ENCODE peak calls at places on chromosomes 6 and 20, in six cellular contexts. V is body of pancreas, B is right lobe of liver, I is IMR-90, U is K562, Q is suprapubic skin. O is an unnamed sample.

GRCh38 chr6:122726649-122727048 is 52.9 kb upstream of the FABP7 start:
- DNase-seq in V (peak), B (no peak), I (peak), U (peak), Q (no peak), O (no peak)

GRCh38 chr6:1027109-1027794 is 284.6 kb upstream of the FOXQ1 start:
- DNase-seq in V (no peak), B (no peak), I (peak), U (no peak), Q (no peak), O (no peak)

GRCh38 chr6:64254558-64254957 is 619.0 kb downstream of the PHF3 start:
- DNase-seq in V (no peak), B (no peak), I (no peak), U (no peak), Q (no peak), O (no peak)

GRCh38 chr6:36964908-36965307 is 10.4 kb downstream of the PI16 start:
- DNase-seq in V (no peak), B (no peak), I (no peak), U (no peak), Q (no peak), O (no peak)

GRCh38 chr20:8385247-8385646 is 253.2 kb downstream of the PLCB1 start:
- DNase-seq in V (peak), B (no peak), I (peak), U (no peak), Q (no peak), O (no peak)

GRCh38 chr6:135667694-135668455 is 170.3 kb upstream of the AHI1 start:
- DNase-seq in V (no peak), B (no peak), I (peak), U (no peak), Q (no peak), O (peak)

GRCh38 chr6:43766964-43767461 is 3.0 kb upstream of the VEGFA start:
- DNase-seq in V (no peak), B (no peak), I (no peak), U (no peak), Q (no peak), O (no peak)

GRCh38 chr6:119110601-119111548 is 32.4 kb upstream of the FAM184A start:
- DNase-seq in V (peak), B (peak), I (peak), U (peak), Q (no peak), O (no peak)

GRCh38 chr20:62710886-62711702 is 2.5 kb downstream of the NTSR1 start:
- DNase-seq in V (no peak), B (no peak), I (peak), U (peak), Q (no peak), O (no peak)

GRCh38 chr6:125253881-125254280 is 47.9 kb downstream of the HDDC2 start:
- DNase-seq in V (no peak), B (no peak), I (no peak), U (no peak), Q (no peak), O (no peak)

GRCh38 chr6:29769336-29769735 is 46.1 kb downstream of the HLA-F start:
- DNase-seq in V (no peak), B (no peak), I (no peak), U (no peak), Q (no peak), O (no peak)

GRCh38 chr20:48846516-48847492 is 19.0 kb upstream of the PREX1 start:
- DNase-seq in V (no peak), B (no peak), I (no peak), U (peak), Q (no peak), O (no peak)

GRCh38 chr6:107956586-107957164 is 1.3 kb downstream of the SEC63 start:
- DNase-seq in V (no peak), B (no peak), I (peak), U (peak), Q (no peak), O (no peak)

GRCh38 chr20:23161968-23162696 is 76.0 kb upstream of the CD93 start:
- DNase-seq in V (peak), B (peak), I (no peak), U (no peak), Q (peak), O (no peak)

GRCh38 chr6:11766056-11766455 is 12.5 kb downstream of the ADTRP start:
- DNase-seq in V (peak), B (no peak), I (peak), U (peak), Q (no peak), O (no peak)

GRCh38 chr6:25027221-25027916 is 91.6 kb upstream of the RIPOR2 start:
- DNase-seq in V (no peak), B (no peak), I (no peak), U (peak), Q (no peak), O (no peak)

GRCh38 chr20:43189614-43190331 is at the start of gene PTPRT:
- DNase-seq in V (no peak), B (no peak), I (no peak), U (no peak), Q (no peak), O (no peak)

GRCh38 chr6:144284753-144285547 is at the start of gene UTRN:
- DNase-seq in V (peak), B (peak), I (peak), U (peak), Q (peak), O (peak)

GRCh38 chr20:64038252-64038578 is 2.2 kb downstream of the C20orf204 start:
- DNase-seq in V (no peak), B (no peak), I (no peak), U (no peak), Q (no peak), O (no peak)

GRCh38 chr6:31203345-31203979 is 33.0 kb upstream of the POU5F1 start:
- DNase-seq in V (peak), B (no peak), I (peak), U (peak), Q (no peak), O (no peak)

GRCh38 chr20:62922451-62922921 is 3.8 kb downstream of the DIDO1 start:
- DNase-seq in V (no peak), B (no peak), I (no peak), U (no peak), Q (no peak), O (no peak)

GRCh38 chr6:35839019-35839418 is 33.9 kb downstream of the LHFPL5 start:
- DNase-seq in V (no peak), B (no peak), I (no peak), U (no peak), Q (no peak), O (no peak)

GRCh38 chr20:46261456-46262253 is 46.6 kb downstream of the CDH22 start:
- DNase-seq in V (no peak), B (no peak), I (no peak), U (no peak), Q (no peak), O (no peak)

GRCh38 chr6:136983692-136984091 is 61.1 kb downstream of the IL20RA start:
- DNase-seq in V (no peak), B (no peak), I (no peak), U (no peak), Q (no peak), O (no peak)

GRCh38 chr20:7090753-7091310 is 323.3 kb downstream of the BMP2 start:
- DNase-seq in V (no peak), B (no peak), I (no peak), U (no peak), Q (no peak), O (no peak)

GRCh38 chr20:33059136-33059535 is 5.4 kb downstream of the BPIFB3 start:
- DNase-seq in V (no peak), B (no peak), I (no peak), U (no peak), Q (no peak), O (no peak)

GRCh38 chr6:107114213-107114871 is 973 bp downstream of the BEND3 start:
- DNase-seq in V (peak), B (peak), I (peak), U (peak), Q (peak), O (peak)

GRCh38 chr6:64681416-64682160 is 1025.4 kb downstream of the EYS start:
- DNase-seq in V (no peak), B (no peak), I (no peak), U (no peak), Q (no peak), O (no peak)

GRCh38 chr20:49657118-49657901 is 56.4 kb downstream of the B4GALT5 start:
- DNase-seq in V (peak), B (no peak), I (peak), U (no peak), Q (peak), O (no peak)

GRCh38 chr6:23349521-23350147 is 776.4 kb upstream of the NRSN1 start:
- DNase-seq in V (no peak), B (no peak), I (peak), U (no peak), Q (no peak), O (no peak)

GRCh38 chr6:89793586-89793985 is 26.0 kb downstream of the MDN1 start:
- DNase-seq in V (no peak), B (no peak), I (no peak), U (no peak), Q (no peak), O (no peak)

GRCh38 chr6:144936764-144937163 is 651.6 kb downstream of the UTRN start:
- DNase-seq in V (no peak), B (no peak), I (peak), U (no peak), Q (no peak), O (no peak)

GRCh38 chr6:51720327-51720726 is 367.1 kb downstream of the PKHD1 start:
- DNase-seq in V (no peak), B (peak), I (no peak), U (no peak), Q (no peak), O (no peak)

GRCh38 chr20:16708590-16708989 is 21.2 kb upstream of the SNRPB2 start:
- DNase-seq in V (no peak), B (no peak), I (no peak), U (no peak), Q (no peak), O (no peak)

GRCh38 chr20:51696304-51697118 is 71.7 kb downstream of the ATP9A start:
- DNase-seq in V (no peak), B (no peak), I (no peak), U (no peak), Q (peak), O (no peak)

GRCh38 chr6:163745566-163746400 is 331.3 kb downstream of the QKI start:
- DNase-seq in V (peak), B (no peak), I (peak), U (peak), Q (no peak), O (no peak)

GRCh38 chr6:35605600-35605999 is 83.1 kb downstream of the FKBP5 start:
- DNase-seq in V (no peak), B (no peak), I (no peak), U (no peak), Q (no peak), O (no peak)

GRCh38 chr20:17849901-17850673 is 118.5 kb downstream of the SNX5 start:
- DNase-seq in V (peak), B (no peak), I (peak), U (no peak), Q (peak), O (no peak)

GRCh38 chr6:151370509-151371078 is 20.8 kb downstream of the ZBTB2 start:
- DNase-seq in V (no peak), B (no peak), I (peak), U (no peak), Q (no peak), O (no peak)

DNA sequence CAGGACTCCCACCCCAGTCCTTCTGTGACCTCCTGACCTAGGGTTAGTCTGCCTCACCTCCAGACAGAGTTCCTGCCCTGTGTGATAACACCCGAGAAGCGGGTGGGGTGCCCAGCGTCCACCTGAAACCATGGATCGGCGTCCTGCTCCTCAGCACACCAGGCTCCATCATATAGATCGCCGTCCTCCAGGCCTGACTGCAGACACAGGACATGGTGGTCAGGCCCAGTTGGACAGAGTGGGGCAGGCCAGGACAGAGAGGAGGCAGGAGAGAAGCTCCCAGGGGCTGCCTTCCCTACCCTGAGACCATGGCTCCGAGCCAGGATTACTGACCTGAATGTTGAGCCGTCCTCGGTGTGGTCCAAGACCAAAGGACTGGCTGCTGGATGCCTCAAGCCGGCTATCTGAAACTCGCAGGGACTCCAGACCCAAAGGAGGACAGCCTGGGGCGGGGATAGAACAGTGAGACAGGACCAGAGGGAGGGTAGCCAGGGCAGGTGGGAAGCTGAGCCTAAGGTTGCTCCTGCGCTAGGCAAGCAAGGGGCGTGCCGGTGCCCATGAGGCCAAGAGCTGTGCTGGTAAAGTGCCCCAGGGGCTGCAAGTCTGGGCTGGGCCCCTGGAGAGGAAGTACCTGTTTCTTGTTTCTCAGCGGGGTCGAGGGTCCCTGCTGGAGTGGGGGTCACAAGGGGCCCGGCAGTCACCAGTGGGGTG is 2.2 kb downstream of the CPXM1 start:
- DNase-seq in V (no peak), B (no peak), I (no peak), U (no peak), Q (no peak), O (no peak)
- TF ChIP-seq POLR2A in V (no peak), B (no peak), I (no peak), U (no peak), Q (no peak), O (no peak)

GRCh38 chr6:27810768-27811298 is 101.4 kb downstream of the OR2B2 start:
- DNase-seq in V (no peak), B (no peak), I (no peak), U (peak), Q (no peak), O (no peak)
- H3K4me3 ChIP-seq in V (no peak), B (peak), I (peak), U (peak), Q (peak), O (peak)

DNA sequence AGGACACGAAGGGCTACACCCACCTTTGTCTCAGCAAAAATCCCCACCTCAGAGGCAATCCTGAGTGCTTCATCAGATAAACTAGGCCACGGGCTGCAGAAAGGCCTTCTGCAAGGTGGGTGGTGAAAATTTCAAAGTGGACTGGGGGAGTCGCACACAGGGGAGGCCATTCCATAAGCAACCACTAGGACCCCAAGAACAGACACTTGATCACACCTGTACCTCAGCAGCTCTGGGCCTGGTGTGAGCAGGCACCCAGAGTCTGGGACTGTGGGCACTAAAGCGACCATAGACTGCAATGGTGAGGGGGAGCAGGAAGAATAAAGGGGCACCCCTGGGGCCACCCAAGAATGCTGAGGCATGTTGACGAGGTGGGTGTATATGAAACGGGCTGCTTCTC is 52.6 kb downstream of the SERAC1 start:
- DNase-seq in V (no peak), B (no peak), I (no peak), U (peak), Q (no peak), O (no peak)
- TF ChIP-seq POLR2A in V (no peak), B (no peak), I (no peak), U (no peak), Q (no peak), O (no peak)

GRCh38 chr6:9761220-9761619 is 653.7 kb downstream of the TFAP2A start:
- DNase-seq in V (no peak), B (no peak), I (peak), U (no peak), Q (no peak), O (no peak)

GRCh38 chr6:9766240-9766915 is 648.5 kb downstream of the TFAP2A start:
- DNase-seq in V (no peak), B (no peak), I (peak), U (no peak), Q (no peak), O (no peak)
- H3K4me3 ChIP-seq in V (no peak), B (no peak), I (no peak), U (no peak), Q (no peak), O (no peak)

DNA sequence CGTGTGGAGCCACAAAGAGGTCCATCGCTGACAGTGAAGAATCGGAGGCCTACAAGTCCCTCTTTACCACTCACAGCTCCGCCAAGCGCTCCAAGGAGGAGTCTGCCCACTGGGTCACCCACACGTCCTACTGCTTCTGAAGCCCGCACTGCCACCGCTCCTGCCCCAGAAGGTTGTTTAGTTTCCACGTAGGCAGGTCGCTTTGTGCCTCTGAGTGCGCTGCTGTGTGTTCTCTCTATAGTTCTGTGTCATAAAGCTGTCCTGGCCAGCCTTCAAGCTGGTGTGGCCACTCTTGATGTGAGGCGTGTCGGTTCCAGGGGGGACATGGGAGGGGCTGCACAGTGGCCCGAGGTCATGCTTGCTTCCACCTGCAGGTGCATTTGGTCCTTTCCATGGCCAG is 6.4 kb upstream of the FAM209A start:
- DNase-seq in V (no peak), B (no peak), I (no peak), U (no peak), Q (peak), O (no peak)
- TF ChIP-seq POLR2A in V (no peak), B (no peak), I (no peak), U (no peak), Q (no peak), O (no peak)

GRCh38 chr6:128517124-128517523 is 3.3 kb downstream of the PTPRK start:
- DNase-seq in V (no peak), B (no peak), I (no peak), U (no peak), Q (no peak), O (no peak)
- H3K4me3 ChIP-seq in V (no peak), B (no peak), I (no peak), U (no peak), Q (no peak), O (no peak)

GRCh38 chr20:36862857-36863668 is 12.9 kb upstream of the TLDC2 start:
- DNase-seq in V (no peak), B (no peak), I (no peak), U (peak), Q (no peak), O (no peak)
- TF ChIP-seq POLR2A in V (no peak), B (peak), I (no peak), U (no peak), Q (no peak), O (peak)

GRCh38 chr20:35285806-35286076 is 1.2 kb upstream of the EIF6 start:
- DNase-seq in V (no peak), B (no peak), I (peak), U (peak), Q (no peak), O (no peak)
- H3K4me3 ChIP-seq in V (no peak), B (peak), I (no peak), U (no peak), Q (no peak), O (no peak)

O was measured in ovary.